ENCODE peak calls at places on chromosome 16, in six cellular contexts. P is lower leg skin, C is HS-5, Z is cardiac muscle cell, L is MM.1S, W is left ventricle myocardium superior. S is an unnamed sample.
A peak's percentile ranks its signal among the peaks of the same experiment; 100 is the strongest.

GRCh38 chr16:7731121-7731520 is 398.5 kb downstream of the RBFOX1 start:
- DNase-seq in W (no peak), P (no peak), C (no peak), Z (no peak), L (no peak), S (no peak)

GRCh38 chr16:87809150-87809902 is 43.5 kb upstream of the KLHDC4 start:
- DNase-seq in W (no peak), L (peak; percentile 28), Z (peak; percentile 19), C (no peak), P (no peak), S (no peak)

GRCh38 chr16:23999663-24000062 is 163.9 kb downstream of the PRKCB start:
- DNase-seq in Z (no peak), C (no peak), P (no peak), W (no peak), L (no peak), S (no peak)

GRCh38 chr16:22646948-22647556 is 136.4 kb downstream of the NPIPB5 start:
- DNase-seq in C (no peak), P (no peak), Z (no peak), W (no peak), L (no peak), S (no peak)

GRCh38 chr16:11955713-11956123 is 9.3 kb upstream of the TNFRSF17 start:
- DNase-seq in W (no peak), L (no peak), Z (peak; percentile 71), C (peak; percentile 96), P (peak; percentile 80), S (no peak)

GRCh38 chr16:85425061-85425662 is 188.0 kb upstream of the GSE1 start:
- DNase-seq in L (no peak), C (no peak), W (peak; percentile 13), P (peak; percentile 79), Z (no peak), S (peak; percentile 16)

GRCh38 chr16:4053663-4054479 is 62.4 kb downstream of the ADCY9 start:
- DNase-seq in Z (peak; percentile 58), W (peak; percentile 82), L (no peak), C (peak; percentile 47), P (peak; percentile 96), S (peak; percentile 84)

GRCh38 chr16:7315813-7316212 is 16.8 kb upstream of the RBFOX1 start:
- DNase-seq in W (no peak), Z (no peak), P (no peak), C (no peak), L (no peak), S (no peak)

GRCh38 chr16:65538945-65539344 is 417.1 kb upstream of the CDH11 start:
- DNase-seq in L (no peak), W (no peak), C (no peak), P (no peak), Z (peak; percentile 30), S (no peak)

GRCh38 chr16:79786389-79786788 is 185.9 kb upstream of the MAF start:
- DNase-seq in P (no peak), W (no peak), Z (no peak), C (no peak), L (no peak), S (no peak)

GRCh38 chr16:69871708-69872107 is 79.4 kb upstream of the CLEC18A start:
- DNase-seq in L (no peak), W (no peak), C (no peak), Z (no peak), P (peak; percentile 71), S (no peak)

GRCh38 chr16:86680137-86680536 is 101.8 kb downstream of the FOXL1 start:
- DNase-seq in L (no peak), P (peak; percentile 52), W (no peak), C (no peak), Z (peak; percentile 76), S (no peak)

GRCh38 chr16:59164461-59164860 is 430.3 kb upstream of the GOT2 start:
- DNase-seq in P (no peak), C (no peak), Z (no peak), W (no peak), L (no peak), S (no peak)

GRCh38 chr16:57045694-57046381 is 46.5 kb upstream of the CPNE2 start:
- DNase-seq in Z (peak; percentile 75), C (no peak), W (peak; percentile 81), P (peak; percentile 94), L (no peak), S (peak; percentile 86)

GRCh38 chr16:84726670-84727467 is 27.1 kb downstream of the USP10 start:
- DNase-seq in Z (no peak), C (no peak), L (no peak), W (peak; percentile 44), P (no peak), S (peak; percentile 49)

GRCh38 chr16:3909791-3910583 is 29.5 kb upstream of the CREBBP start:
- DNase-seq in C (no peak), Z (no peak), W (no peak), L (no peak), P (peak; percentile 75), S (no peak)

GRCh38 chr16:54779549-54779948 is 151.1 kb upstream of the IRX5 start:
- DNase-seq in C (no peak), L (no peak), W (no peak), Z (no peak), P (no peak), S (no peak)

GRCh38 chr16:2196162-2196980 is at the start of gene CASKIN1:
- DNase-seq in W (no peak), Z (peak; percentile 29), C (no peak), L (no peak), P (no peak), S (no peak)

GRCh38 chr16:5510819-5511370 is 413.3 kb upstream of the EEF2KMT start:
- DNase-seq in Z (no peak), C (no peak), W (no peak), P (no peak), L (no peak), S (no peak)

GRCh38 chr16:65754799-65755691 is 611.4 kb upstream of the CDH5 start:
- DNase-seq in Z (peak; percentile 46), W (no peak), P (no peak), C (no peak), L (no peak), S (no peak)

GRCh38 chr16:22124583-22125284 is 32.4 kb downstream of the VWA3A start:
- DNase-seq in C (no peak), Z (no peak), P (no peak), L (no peak), W (no peak), S (no peak)

GRCh38 chr16:70697601-70698170 is 11.8 kb upstream of the MTSS2 start:
- DNase-seq in L (no peak), C (no peak), Z (no peak), W (no peak), P (no peak), S (no peak)

GRCh38 chr16:57186630-57187507 is 740 bp downstream of the RSPRY1 start:
- DNase-seq in Z (peak; percentile 27), P (no peak), L (peak; percentile 14), W (no peak), C (no peak), S (peak; percentile 38)

GRCh38 chr16:4293822-4294457 is 21.1 kb upstream of the TFAP4 start:
- DNase-seq in C (no peak), L (no peak), W (peak; percentile 70), P (no peak), Z (peak; percentile 81), S (peak; percentile 65)

GRCh38 chr16:56198755-56199114 is 7.4 kb downstream of the GNAO1 start:
- DNase-seq in W (no peak), C (no peak), Z (no peak), L (no peak), P (no peak), S (no peak)

GRCh38 chr16:5056347-5056746 is 9.4 kb downstream of the C16orf89 start:
- DNase-seq in P (no peak), C (no peak), Z (peak; percentile 42), L (peak; percentile 24), W (no peak), S (peak; percentile 37)

GRCh38 chr16:67708368-67708771 is 10.7 kb downstream of the GFOD2 start:
- DNase-seq in Z (no peak), L (no peak), W (no peak), P (no peak), C (peak; percentile 60), S (no peak)

GRCh38 chr16:77211880-77212735 is 12.9 kb downstream of the SYCE1L start:
- DNase-seq in C (no peak), Z (peak; percentile 58), W (peak; percentile 72), L (peak; percentile 42), P (peak; percentile 89), S (peak; percentile 67)

GRCh38 chr16:19833176-19833575 is 51.5 kb downstream of the GPRC5B start:
- DNase-seq in C (no peak), W (no peak), L (no peak), P (no peak), Z (peak; percentile 37), S (no peak)